ENCODE peak calls at places on chromosomes 2 and 18, in five cellular contexts. H is C1 segment of cervical spinal cord, Y is MM.1S, I is iPS-NIHi11, L is HTR-8/SVneo. J is an unnamed sample.

GRCh38 chr2:240396623-240397541 is 38.6 kb upstream of the GPC1 start:
- DNase-seq in Y (no peak), I (no peak), L (no peak), H (no peak), J (no peak)

GRCh38 chr2:188204830-188205229 is 86.8 kb upstream of the GULP1 start:
- DNase-seq in Y (no peak), I (no peak), L (no peak), H (no peak), J (no peak)

GRCh38 chr2:151862688-151863087 is 34.5 kb upstream of the ARL5A start:
- DNase-seq in Y (no peak), L (no peak), H (no peak), I (peak; percentile 17), J (no peak)

GRCh38 chr18:37334494-37335125 is 231.0 kb downstream of the CELF4 start:
- DNase-seq in Y (no peak), H (no peak), L (no peak), I (no peak), J (no peak)

GRCh38 chr2:149732001-149732685 is 144.6 kb upstream of the MMADHC start:
- DNase-seq in L (no peak), I (no peak), Y (no peak), H (no peak), J (no peak)

GRCh38 chr2:55430536-55430935 is 10.9 kb upstream of the CCDC88A start:
- DNase-seq in H (no peak), L (no peak), I (no peak), Y (no peak), J (no peak)

GRCh38 chr2:198657520-198658121 is 800.1 kb downstream of the SATB2 start:
- DNase-seq in Y (peak; percentile 33), H (no peak), I (peak; percentile 43), L (no peak), J (peak; percentile 82)

GRCh38 chr2:37847792-37848191 is 77.3 kb upstream of the RMDN2 start:
- DNase-seq in Y (no peak), H (no peak), L (no peak), I (peak; percentile 26), J (no peak)

GRCh38 chr18:993560-993959 is 88.9 kb downstream of the ADCYAP1 start:
- DNase-seq in I (no peak), Y (no peak), L (no peak), H (no peak), J (no peak)

GRCh38 chr18:9965711-9966624 is 52.2 kb downstream of the VAPA start:
- DNase-seq in L (no peak), Y (no peak), H (no peak), I (no peak), J (no peak)

GRCh38 chr2:172677363-172677762 is 58.3 kb upstream of the RAPGEF4 start:
- DNase-seq in H (no peak), L (no peak), I (no peak), Y (no peak), J (no peak)

GRCh38 chr18:68221116-68221724 is 493.7 kb downstream of the TMX3 start:
- DNase-seq in I (peak; percentile 5), H (no peak), Y (no peak), L (no peak), J (no peak)

GRCh38 chr2:239086325-239087020 is 238.6 kb downstream of the TWIST2 start:
- DNase-seq in I (no peak), L (no peak), Y (no peak), H (no peak), J (no peak)

GRCh38 chr18:6546229-6546628 is 131.5 kb upstream of the L3MBTL4 start:
- DNase-seq in I (no peak), Y (no peak), L (no peak), H (no peak), J (no peak)

GRCh38 chr2:43943809-43944452 is 51.9 kb downstream of the LRPPRC start:
- DNase-seq in H (no peak), L (no peak), Y (no peak), I (no peak), J (no peak)

GRCh38 chr2:231362785-231363184 is 32.7 kb upstream of the B3GNT7 start:
- DNase-seq in H (no peak), I (no peak), L (no peak), Y (no peak), J (no peak)

GRCh38 chr2:1678609-1679008 is 65.7 kb downstream of the PXDN start:
- DNase-seq in H (no peak), I (no peak), Y (no peak), L (no peak), J (no peak)

GRCh38 chr2:205657579-205657978 is 24.7 kb upstream of the NRP2 start:
- DNase-seq in Y (no peak), L (no peak), I (no peak), H (no peak), J (no peak)

J was measured in OCI-LY7.